ENCODE peak calls at places on chromosomes 2 and 18, in eight cellular contexts. One of them, this sample, is unnamed.

GRCh38 chr2:238693337-238694093 is 154.4 kb upstream of the TWIST2 start:
- DNase-seq in fibroblast of pulmonary artery: no peak
- DNase-seq in HCT116: no peak
- DNase-seq in cardiac fibroblast: no peak
- DNase-seq in PC-3: no peak
- DNase-seq in suprapubic skin: no peak
- DNase-seq in pancreas: no peak
- DNase-seq in neural crest cell: no peak
- DNase-seq in this sample: no peak

GRCh38 chr2:205771063-205771462 is 88.8 kb downstream of the NRP2 start:
- DNase-seq in suprapubic skin: no peak
- DNase-seq in neural crest cell: no peak
- DNase-seq in fibroblast of pulmonary artery: peak; percentile 37
- DNase-seq in HCT116: no peak
- DNase-seq in cardiac fibroblast: no peak
- DNase-seq in pancreas: no peak
- DNase-seq in PC-3: peak; percentile 10
- DNase-seq in this sample: no peak

GRCh38 chr2:207473203-207473865 is 56.4 kb upstream of the CREB1 start:
- DNase-seq in pancreas: no peak
- DNase-seq in PC-3: peak; percentile 86
- DNase-seq in HCT116: peak; percentile 29
- DNase-seq in neural crest cell: peak; percentile 22
- DNase-seq in fibroblast of pulmonary artery: peak; percentile 92
- DNase-seq in cardiac fibroblast: peak; percentile 92
- DNase-seq in suprapubic skin: no peak
- DNase-seq in this sample: no peak

GRCh38 chr2:227058888-227059399 is 105.1 kb downstream of the COL4A4 start:
- DNase-seq in cardiac fibroblast: no peak
- DNase-seq in HCT116: no peak
- DNase-seq in fibroblast of pulmonary artery: no peak
- DNase-seq in PC-3: no peak
- DNase-seq in pancreas: peak; percentile 44
- DNase-seq in neural crest cell: no peak
- DNase-seq in suprapubic skin: no peak
- DNase-seq in this sample: no peak

GRCh38 chr2:159251296-159252173 is 35.0 kb downstream of the WDSUB1 start:
- DNase-seq in PC-3: no peak
- DNase-seq in suprapubic skin: no peak
- DNase-seq in neural crest cell: no peak
- DNase-seq in HCT116: no peak
- DNase-seq in cardiac fibroblast: no peak
- DNase-seq in fibroblast of pulmonary artery: no peak
- DNase-seq in pancreas: no peak
- DNase-seq in this sample: no peak

GRCh38 chr2:160194946-160195345 is 5.1 kb downstream of the ITGB6 start:
- DNase-seq in pancreas: no peak
- DNase-seq in suprapubic skin: no peak
- DNase-seq in PC-3: no peak
- DNase-seq in cardiac fibroblast: no peak
- DNase-seq in fibroblast of pulmonary artery: no peak
- DNase-seq in neural crest cell: no peak
- DNase-seq in HCT116: no peak
- DNase-seq in this sample: no peak

GRCh38 chr2:84300030-84301029 is 158.8 kb downstream of the SUCLG1 start:
- DNase-seq in neural crest cell: no peak
- DNase-seq in cardiac fibroblast: no peak
- DNase-seq in PC-3: no peak
- DNase-seq in HCT116: no peak
- DNase-seq in pancreas: no peak
- DNase-seq in suprapubic skin: no peak
- DNase-seq in fibroblast of pulmonary artery: no peak
- DNase-seq in this sample: no peak

GRCh38 chr2:169819106-169819505 is 5.6 kb downstream of the METTL5 start:
- DNase-seq in PC-3: peak; percentile 74
- DNase-seq in cardiac fibroblast: peak; percentile 60
- DNase-seq in fibroblast of pulmonary artery: peak; percentile 51
- DNase-seq in suprapubic skin: no peak
- DNase-seq in HCT116: no peak
- DNase-seq in neural crest cell: no peak
- DNase-seq in pancreas: no peak
- DNase-seq in this sample: no peak

GRCh38 chr18:23926590-23926989 is 88.0 kb upstream of the TTC39C start:
- DNase-seq in PC-3: no peak
- DNase-seq in HCT116: no peak
- DNase-seq in fibroblast of pulmonary artery: no peak
- DNase-seq in neural crest cell: no peak
- DNase-seq in pancreas: no peak
- DNase-seq in cardiac fibroblast: no peak
- DNase-seq in suprapubic skin: no peak
- DNase-seq in this sample: no peak

GRCh38 chr18:13372405-13372995 is 153.9 kb downstream of the LDLRAD4 start:
- DNase-seq in cardiac fibroblast: no peak
- DNase-seq in pancreas: no peak
- DNase-seq in neural crest cell: no peak
- DNase-seq in suprapubic skin: no peak
- DNase-seq in PC-3: no peak
- DNase-seq in fibroblast of pulmonary artery: no peak
- DNase-seq in HCT116: no peak
- DNase-seq in this sample: no peak

GRCh38 chr2:120675460-120676130 is 60.1 kb upstream of the GLI2 start:
- DNase-seq in cardiac fibroblast: peak; percentile 72
- DNase-seq in neural crest cell: peak; percentile 67
- DNase-seq in pancreas: peak; percentile 75
- DNase-seq in fibroblast of pulmonary artery: peak; percentile 73
- DNase-seq in suprapubic skin: peak; percentile 75
- DNase-seq in HCT116: peak; percentile 53
- DNase-seq in PC-3: peak; percentile 76
- DNase-seq in this sample: peak; percentile 80

GRCh38 chr2:62705859-62706720 is 577 bp downstream of the EHBP1 start:
- DNase-seq in cardiac fibroblast: peak; percentile 58
- DNase-seq in neural crest cell: peak; percentile 60
- DNase-seq in HCT116: no peak
- DNase-seq in PC-3: peak; percentile 43
- DNase-seq in suprapubic skin: peak; percentile 86
- DNase-seq in pancreas: peak; percentile 64
- DNase-seq in fibroblast of pulmonary artery: peak; percentile 51
- DNase-seq in this sample: peak; percentile 76

GRCh38 chr2:240203031-240203841 is 62.8 kb upstream of the OTOS start:
- DNase-seq in fibroblast of pulmonary artery: no peak
- DNase-seq in neural crest cell: no peak
- DNase-seq in PC-3: no peak
- DNase-seq in cardiac fibroblast: no peak
- DNase-seq in suprapubic skin: peak; percentile 19
- DNase-seq in HCT116: no peak
- DNase-seq in pancreas: no peak
- DNase-seq in this sample: no peak

GRCh38 chr2:25041307-25041927 is 459 bp upstream of the EFR3B start:
- DNase-seq in cardiac fibroblast: peak; percentile 39
- DNase-seq in pancreas: peak; percentile 72
- DNase-seq in fibroblast of pulmonary artery: peak; percentile 36
- DNase-seq in PC-3: peak; percentile 79
- DNase-seq in HCT116: peak; percentile 50
- DNase-seq in neural crest cell: peak; percentile 51
- DNase-seq in suprapubic skin: peak; percentile 82
- DNase-seq in this sample: peak; percentile 74
- TF ChIP-seq CTCF in cardiac fibroblast: peak; percentile 40
- TF ChIP-seq CTCF in pancreas: peak; percentile 18
- TF ChIP-seq CTCF in fibroblast of pulmonary artery: peak; percentile 19
- TF ChIP-seq CTCF in PC-3: peak; percentile 53
- TF ChIP-seq CTCF in HCT116: peak; percentile 20
- TF ChIP-seq CTCF in neural crest cell: peak; percentile 65
- TF ChIP-seq CTCF in suprapubic skin: peak; percentile 37
- TF ChIP-seq CTCF in this sample: no peak

GRCh38 chr2:149038442-149039212 is at the start of gene LYPD6B:
- DNase-seq in pancreas: peak; percentile 71
- DNase-seq in fibroblast of pulmonary artery: no peak
- DNase-seq in neural crest cell: peak; percentile 14
- DNase-seq in cardiac fibroblast: no peak
- DNase-seq in HCT116: no peak
- DNase-seq in suprapubic skin: no peak
- DNase-seq in PC-3: peak; percentile 63
- DNase-seq in this sample: peak; percentile 71

GRCh38 chr2:149041482-149041881 is 3.0 kb downstream of the LYPD6B start:
- DNase-seq in suprapubic skin: no peak
- DNase-seq in pancreas: no peak
- DNase-seq in fibroblast of pulmonary artery: no peak
- DNase-seq in neural crest cell: no peak
- DNase-seq in cardiac fibroblast: no peak
- DNase-seq in HCT116: no peak
- DNase-seq in PC-3: no peak
- DNase-seq in this sample: no peak

GRCh38 chr2:149039213-149039724 is 770 bp downstream of the LYPD6B start:
- DNase-seq in fibroblast of pulmonary artery: no peak
- DNase-seq in HCT116: no peak
- DNase-seq in cardiac fibroblast: no peak
- DNase-seq in pancreas: no peak
- DNase-seq in neural crest cell: no peak
- DNase-seq in PC-3: no peak
- DNase-seq in suprapubic skin: no peak
- DNase-seq in this sample: no peak

GRCh38 chr2:149042881-149043280 is 4.4 kb downstream of the LYPD6B start:
- DNase-seq in neural crest cell: no peak
- DNase-seq in fibroblast of pulmonary artery: no peak
- DNase-seq in suprapubic skin: no peak
- DNase-seq in cardiac fibroblast: no peak
- DNase-seq in pancreas: no peak
- DNase-seq in PC-3: no peak
- DNase-seq in HCT116: no peak
- DNase-seq in this sample: no peak

DNA sequence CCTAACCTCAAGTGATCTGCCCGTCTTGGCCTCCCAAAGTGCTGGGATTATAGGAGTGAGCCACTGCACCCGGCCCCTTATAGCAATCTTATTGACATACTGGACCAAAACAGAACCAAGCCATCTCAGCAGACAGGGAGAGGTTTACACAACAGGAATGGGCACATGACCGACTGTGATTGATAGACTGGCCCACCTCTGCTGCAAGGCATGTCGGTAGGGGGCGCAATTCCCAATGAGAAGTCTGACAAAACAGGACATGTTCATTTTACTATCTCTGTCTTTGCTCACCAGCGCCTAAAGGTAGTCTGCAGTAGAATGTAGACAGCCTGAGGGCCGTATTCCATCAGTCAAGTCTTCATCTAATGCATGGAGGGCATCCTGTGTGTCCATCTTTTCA is 2.0 kb downstream of the LYPD6B start:
- DNase-seq in pancreas: no peak
- DNase-seq in HCT116: peak; percentile 42
- DNase-seq in cardiac fibroblast: no peak
- DNase-seq in neural crest cell: peak; percentile 41
- DNase-seq in fibroblast of pulmonary artery: no peak
- DNase-seq in suprapubic skin: no peak
- DNase-seq in PC-3: peak; percentile 55
- DNase-seq in this sample: peak; percentile 47
- TF ChIP-seq CTCF in pancreas: peak; percentile 22
- TF ChIP-seq CTCF in HCT116: peak; percentile 64
- TF ChIP-seq CTCF in cardiac fibroblast: no peak
- TF ChIP-seq CTCF in neural crest cell: peak; percentile 62
- TF ChIP-seq CTCF in fibroblast of pulmonary artery: peak; percentile 30
- TF ChIP-seq CTCF in suprapubic skin: peak; percentile 28
- TF ChIP-seq CTCF in PC-3: peak; percentile 75
- TF ChIP-seq CTCF in this sample: peak; percentile 21

GRCh38 chr2:178193496-178193822 is 853 bp upstream of the OSBPL6 start:
- DNase-seq in cardiac fibroblast: no peak
- DNase-seq in pancreas: no peak
- DNase-seq in HCT116: no peak
- DNase-seq in fibroblast of pulmonary artery: no peak
- DNase-seq in neural crest cell: no peak
- DNase-seq in suprapubic skin: no peak
- DNase-seq in PC-3: peak; percentile 58
- DNase-seq in this sample: no peak

GRCh38 chr2:178195390-178196166 is 1.3 kb downstream of the OSBPL6 start:
- DNase-seq in pancreas: no peak
- DNase-seq in PC-3: no peak
- DNase-seq in neural crest cell: no peak
- DNase-seq in fibroblast of pulmonary artery: no peak
- DNase-seq in HCT116: no peak
- DNase-seq in cardiac fibroblast: no peak
- DNase-seq in suprapubic skin: no peak
- DNase-seq in this sample: no peak

GRCh38 chr2:178197791-178198190 is 3.5 kb downstream of the OSBPL6 start:
- DNase-seq in suprapubic skin: no peak
- DNase-seq in cardiac fibroblast: no peak
- DNase-seq in neural crest cell: no peak
- DNase-seq in fibroblast of pulmonary artery: no peak
- DNase-seq in PC-3: no peak
- DNase-seq in HCT116: no peak
- DNase-seq in pancreas: no peak
- DNase-seq in this sample: no peak

GRCh38 chr2:178193823-178194599 is at the start of gene OSBPL6:
- DNase-seq in PC-3: peak; percentile 84
- DNase-seq in cardiac fibroblast: peak; percentile 93
- DNase-seq in fibroblast of pulmonary artery: peak; percentile 88
- DNase-seq in HCT116: peak; percentile 51
- DNase-seq in suprapubic skin: peak; percentile 84
- DNase-seq in neural crest cell: peak; percentile 64
- DNase-seq in pancreas: peak; percentile 84
- DNase-seq in this sample: peak; percentile 86

DNA sequence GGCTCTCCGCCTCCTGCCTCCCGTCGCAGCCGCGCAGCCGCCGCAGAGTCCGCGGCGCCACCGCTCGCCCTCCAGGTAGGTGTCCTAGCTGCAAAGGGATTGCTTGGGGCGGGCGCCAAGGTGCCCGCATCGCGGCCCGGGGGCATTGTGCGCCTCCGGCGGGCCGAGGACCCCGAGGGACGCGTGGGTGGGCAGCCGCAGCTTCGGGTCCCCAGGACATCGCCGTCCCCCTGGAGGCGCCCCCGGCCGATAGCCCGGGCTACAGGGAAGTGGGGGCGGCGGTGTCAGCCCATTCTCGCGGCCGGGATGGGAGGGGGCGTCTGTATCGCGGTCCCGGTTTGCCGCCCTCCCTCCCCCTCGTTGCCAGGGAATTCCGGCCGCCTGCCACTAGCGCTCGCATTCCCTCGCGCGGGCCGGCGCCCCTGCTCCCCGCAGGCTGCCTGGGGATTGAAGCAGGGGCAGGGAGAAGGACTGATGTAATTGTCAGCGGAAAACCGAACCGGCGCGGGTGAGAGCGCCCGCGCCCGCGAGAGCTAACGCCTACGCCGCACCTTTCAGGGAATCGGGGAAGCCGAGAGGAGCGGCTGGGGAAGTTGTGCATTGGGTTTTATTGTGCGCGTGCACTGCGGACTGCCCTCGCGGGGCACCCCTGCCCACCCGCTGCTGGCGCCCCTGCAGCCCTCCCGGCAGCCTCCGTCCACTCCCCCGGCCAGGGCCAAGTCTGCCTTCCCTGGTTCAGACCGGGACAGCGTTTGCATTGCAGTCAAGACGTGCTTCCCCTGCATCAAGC is 483 bp downstream of the OSBPL6 start:
- DNase-seq in fibroblast of pulmonary artery: peak; percentile 66
- DNase-seq in HCT116: no peak
- DNase-seq in pancreas: peak; percentile 26
- DNase-seq in suprapubic skin: peak; percentile 64
- DNase-seq in neural crest cell: peak; percentile 59
- DNase-seq in PC-3: peak; percentile 58
- DNase-seq in cardiac fibroblast: peak; percentile 67
- DNase-seq in this sample: peak; percentile 48
- TF ChIP-seq CTCF in fibroblast of pulmonary artery: no peak
- TF ChIP-seq CTCF in HCT116: peak; percentile 1
- TF ChIP-seq CTCF in pancreas: no peak
- TF ChIP-seq CTCF in suprapubic skin: no peak
- TF ChIP-seq CTCF in neural crest cell: no peak
- TF ChIP-seq CTCF in PC-3: no peak
- TF ChIP-seq CTCF in cardiac fibroblast: no peak
- TF ChIP-seq CTCF in this sample: peak; percentile 1

GRCh38 chr2:20446280-20446916 is 476 bp upstream of the RHOB start:
- DNase-seq in HCT116: no peak
- DNase-seq in neural crest cell: no peak
- DNase-seq in pancreas: no peak
- DNase-seq in cardiac fibroblast: no peak
- DNase-seq in fibroblast of pulmonary artery: no peak
- DNase-seq in suprapubic skin: peak; percentile 76
- DNase-seq in PC-3: no peak
- DNase-seq in this sample: no peak
- TF ChIP-seq CTCF in HCT116: no peak
- TF ChIP-seq CTCF in neural crest cell: no peak
- TF ChIP-seq CTCF in pancreas: no peak
- TF ChIP-seq CTCF in cardiac fibroblast: no peak
- TF ChIP-seq CTCF in fibroblast of pulmonary artery: no peak
- TF ChIP-seq CTCF in suprapubic skin: no peak
- TF ChIP-seq CTCF in PC-3: no peak
- TF ChIP-seq CTCF in this sample: no peak

This sample was measured in Calu3.